ENCODE peak calls at places on chromosomes 11 and 22, in nine cellular contexts. One of them, this sample, is unnamed.
A peak's percentile ranks its signal among the peaks of the same experiment; 100 is the strongest.

GRCh38 chr22:43417555-43417954 is 5.7 kb downstream of the MPPED1 start:
- DNase-seq in EL: no peak
- DNase-seq in amygdala: no peak
- DNase-seq in islet precursor cell: no peak
- DNase-seq in GF-D8: no peak
- DNase-seq in MG63: no peak
- DNase-seq in H7: no peak
- DNase-seq in RPMI8226: no peak
- DNase-seq in activated CD4-positive, alpha-beta T cell treated with anti-CD3 and anti-CD28 coated beads, Interleukin-2, amount 10 ng/mL, durations not matched to agents 7 days and 5 days: no peak
- DNase-seq in this sample: no peak

GRCh38 chr22:21623402-21623970 is 6.3 kb downstream of the YDJC start:
- DNase-seq in EL: no peak
- DNase-seq in amygdala: peak; percentile 14
- DNase-seq in islet precursor cell: no peak
- DNase-seq in GF-D8: no peak
- DNase-seq in MG63: peak; percentile 60
- DNase-seq in H7: peak; percentile 32
- DNase-seq in RPMI8226: no peak
- DNase-seq in activated CD4-positive, alpha-beta T cell treated with anti-CD3 and anti-CD28 coated beads, Interleukin-2, amount 10 ng/mL, durations not matched to agents 7 days and 5 days: no peak
- DNase-seq in this sample: no peak

GRCh38 chr11:62105611-62106245 is 18.1 kb upstream of the INCENP start:
- DNase-seq in EL: peak; percentile 33
- DNase-seq in amygdala: no peak
- DNase-seq in islet precursor cell: no peak
- DNase-seq in GF-D8: no peak
- DNase-seq in MG63: no peak
- DNase-seq in H7: no peak
- DNase-seq in RPMI8226: no peak
- DNase-seq in activated CD4-positive, alpha-beta T cell treated with anti-CD3 and anti-CD28 coated beads, Interleukin-2, amount 10 ng/mL, durations not matched to agents 7 days and 5 days: no peak
- DNase-seq in this sample: no peak

GRCh38 chr22:20787223-20787622 is 13.3 kb downstream of the SERPIND1 start:
- DNase-seq in EL: no peak
- DNase-seq in amygdala: no peak
- DNase-seq in islet precursor cell: no peak
- DNase-seq in GF-D8: no peak
- DNase-seq in MG63: no peak
- DNase-seq in H7: no peak
- DNase-seq in RPMI8226: no peak
- DNase-seq in activated CD4-positive, alpha-beta T cell treated with anti-CD3 and anti-CD28 coated beads, Interleukin-2, amount 10 ng/mL, durations not matched to agents 7 days and 5 days: no peak
- DNase-seq in this sample: no peak

GRCh38 chr22:44312766-44313165 is at the start of gene SHISAL1:
- DNase-seq in EL: peak; percentile 23
- DNase-seq in amygdala: no peak
- DNase-seq in islet precursor cell: peak; percentile 72
- DNase-seq in GF-D8: no peak
- DNase-seq in MG63: peak; percentile 53
- DNase-seq in H7: no peak
- DNase-seq in RPMI8226: peak; percentile 25
- DNase-seq in activated CD4-positive, alpha-beta T cell treated with anti-CD3 and anti-CD28 coated beads, Interleukin-2, amount 10 ng/mL, durations not matched to agents 7 days and 5 days: no peak
- DNase-seq in this sample: no peak

GRCh38 chr22:37604074-37604473 is 4.6 kb upstream of the GGA1 start:
- DNase-seq in EL: no peak
- DNase-seq in amygdala: no peak
- DNase-seq in islet precursor cell: no peak
- DNase-seq in GF-D8: no peak
- DNase-seq in MG63: no peak
- DNase-seq in H7: no peak
- DNase-seq in RPMI8226: no peak
- DNase-seq in activated CD4-positive, alpha-beta T cell treated with anti-CD3 and anti-CD28 coated beads, Interleukin-2, amount 10 ng/mL, durations not matched to agents 7 days and 5 days: no peak
- DNase-seq in this sample: no peak

GRCh38 chr11:61369372-61370348 is 7.5 kb downstream of the TMEM138 start:
- DNase-seq in EL: peak; percentile 48
- DNase-seq in amygdala: no peak
- DNase-seq in islet precursor cell: no peak
- DNase-seq in GF-D8: no peak
- DNase-seq in MG63: peak; percentile 66
- DNase-seq in H7: no peak
- DNase-seq in RPMI8226: no peak
- DNase-seq in activated CD4-positive, alpha-beta T cell treated with anti-CD3 and anti-CD28 coated beads, Interleukin-2, amount 10 ng/mL, durations not matched to agents 7 days and 5 days: no peak
- DNase-seq in this sample: no peak

GRCh38 chr11:122748968-122749687 is 89.2 kb upstream of the CRTAM start:
- DNase-seq in EL: peak; percentile 95
- DNase-seq in amygdala: no peak
- DNase-seq in islet precursor cell: no peak
- DNase-seq in GF-D8: peak; percentile 87
- DNase-seq in MG63: peak; percentile 67
- DNase-seq in H7: no peak
- DNase-seq in RPMI8226: peak; percentile 89
- DNase-seq in activated CD4-positive, alpha-beta T cell treated with anti-CD3 and anti-CD28 coated beads, Interleukin-2, amount 10 ng/mL, durations not matched to agents 7 days and 5 days: peak; percentile 66
- DNase-seq in this sample: no peak

GRCh38 chr22:17891427-17892167 is 117.3 kb upstream of the BID start:
- DNase-seq in EL: no peak
- DNase-seq in amygdala: no peak
- DNase-seq in islet precursor cell: peak; percentile 77
- DNase-seq in GF-D8: no peak
- DNase-seq in MG63: no peak
- DNase-seq in H7: peak; percentile 51
- DNase-seq in RPMI8226: no peak
- DNase-seq in activated CD4-positive, alpha-beta T cell treated with anti-CD3 and anti-CD28 coated beads, Interleukin-2, amount 10 ng/mL, durations not matched to agents 7 days and 5 days: no peak
- DNase-seq in this sample: peak; percentile 50

GRCh38 chr22:23888615-23889401 is 5.4 kb upstream of the MIF start:
- DNase-seq in EL: peak; percentile 35
- DNase-seq in amygdala: no peak
- DNase-seq in islet precursor cell: peak; percentile 66
- DNase-seq in GF-D8: no peak
- DNase-seq in MG63: peak; percentile 16
- DNase-seq in H7: peak; percentile 77
- DNase-seq in RPMI8226: no peak
- DNase-seq in activated CD4-positive, alpha-beta T cell treated with anti-CD3 and anti-CD28 coated beads, Interleukin-2, amount 10 ng/mL, durations not matched to agents 7 days and 5 days: no peak
- DNase-seq in this sample: peak; percentile 53

GRCh38 chr11:19730373-19730772 is 17.7 kb downstream of the NAV2 start:
- DNase-seq in EL: no peak
- DNase-seq in amygdala: peak; percentile 29
- DNase-seq in islet precursor cell: peak; percentile 40
- DNase-seq in GF-D8: no peak
- DNase-seq in MG63: peak; percentile 36
- DNase-seq in H7: no peak
- DNase-seq in RPMI8226: no peak
- DNase-seq in activated CD4-positive, alpha-beta T cell treated with anti-CD3 and anti-CD28 coated beads, Interleukin-2, amount 10 ng/mL, durations not matched to agents 7 days and 5 days: no peak
- DNase-seq in this sample: no peak

GRCh38 chr22:31490496-31490925 is 869 bp upstream of the EIF4ENIF1 start:
- DNase-seq in EL: peak; percentile 80
- DNase-seq in amygdala: peak; percentile 17
- DNase-seq in islet precursor cell: peak; percentile 70
- DNase-seq in GF-D8: peak; percentile 92
- DNase-seq in MG63: peak; percentile 52
- DNase-seq in H7: peak; percentile 68
- DNase-seq in RPMI8226: peak; percentile 92
- DNase-seq in activated CD4-positive, alpha-beta T cell treated with anti-CD3 and anti-CD28 coated beads, Interleukin-2, amount 10 ng/mL, durations not matched to agents 7 days and 5 days: peak; percentile 67
- DNase-seq in this sample: peak; percentile 32

GRCh38 chr22:32448980-32449379 is 15.3 kb downstream of the BPIFC start:
- DNase-seq in EL: no peak
- DNase-seq in amygdala: no peak
- DNase-seq in islet precursor cell: no peak
- DNase-seq in GF-D8: no peak
- DNase-seq in MG63: no peak
- DNase-seq in H7: no peak
- DNase-seq in RPMI8226: peak; percentile 34
- DNase-seq in activated CD4-positive, alpha-beta T cell treated with anti-CD3 and anti-CD28 coated beads, Interleukin-2, amount 10 ng/mL, durations not matched to agents 7 days and 5 days: no peak
- DNase-seq in this sample: no peak

GRCh38 chr22:50622723-50623327 is 5.1 kb downstream of the ARSA start:
- DNase-seq in EL: no peak
- DNase-seq in amygdala: no peak
- DNase-seq in islet precursor cell: peak; percentile 46
- DNase-seq in GF-D8: no peak
- DNase-seq in MG63: no peak
- DNase-seq in H7: no peak
- DNase-seq in RPMI8226: peak; percentile 79
- DNase-seq in activated CD4-positive, alpha-beta T cell treated with anti-CD3 and anti-CD28 coated beads, Interleukin-2, amount 10 ng/mL, durations not matched to agents 7 days and 5 days: no peak
- DNase-seq in this sample: peak; percentile 53

GRCh38 chr11:46520971-46521745 is 72.7 kb downstream of the AMBRA1 start:
- DNase-seq in EL: peak; percentile 79
- DNase-seq in amygdala: no peak
- DNase-seq in islet precursor cell: peak; percentile 71
- DNase-seq in GF-D8: no peak
- DNase-seq in MG63: no peak
- DNase-seq in H7: no peak
- DNase-seq in RPMI8226: no peak
- DNase-seq in activated CD4-positive, alpha-beta T cell treated with anti-CD3 and anti-CD28 coated beads, Interleukin-2, amount 10 ng/mL, durations not matched to agents 7 days and 5 days: no peak
- DNase-seq in this sample: peak; percentile 29

GRCh38 chr11:15848769-15849168 is 507.6 kb downstream of the SOX6 start:
- DNase-seq in EL: no peak
- DNase-seq in amygdala: no peak
- DNase-seq in islet precursor cell: no peak
- DNase-seq in GF-D8: no peak
- DNase-seq in MG63: no peak
- DNase-seq in H7: no peak
- DNase-seq in RPMI8226: no peak
- DNase-seq in activated CD4-positive, alpha-beta T cell treated with anti-CD3 and anti-CD28 coated beads, Interleukin-2, amount 10 ng/mL, durations not matched to agents 7 days and 5 days: no peak
- DNase-seq in this sample: no peak

GRCh38 chr11:10777393-10777793 is 26.3 kb downstream of the CTR9 start:
- DNase-seq in EL: no peak
- DNase-seq in amygdala: no peak
- DNase-seq in islet precursor cell: no peak
- DNase-seq in GF-D8: no peak
- DNase-seq in MG63: no peak
- DNase-seq in H7: no peak
- DNase-seq in RPMI8226: no peak
- DNase-seq in activated CD4-positive, alpha-beta T cell treated with anti-CD3 and anti-CD28 coated beads, Interleukin-2, amount 10 ng/mL, durations not matched to agents 7 days and 5 days: no peak
- DNase-seq in this sample: no peak

GRCh38 chr11:20070459-20070858 is 89.8 kb downstream of the DBX1 start:
- DNase-seq in EL: no peak
- DNase-seq in amygdala: no peak
- DNase-seq in islet precursor cell: no peak
- DNase-seq in GF-D8: no peak
- DNase-seq in MG63: peak; percentile 19
- DNase-seq in H7: no peak
- DNase-seq in RPMI8226: no peak
- DNase-seq in activated CD4-positive, alpha-beta T cell treated with anti-CD3 and anti-CD28 coated beads, Interleukin-2, amount 10 ng/mL, durations not matched to agents 7 days and 5 days: no peak
- DNase-seq in this sample: no peak

GRCh38 chr11:1570001-1570453 is 2.0 kb downstream of the DUSP8 start:
- DNase-seq in EL: no peak
- DNase-seq in amygdala: no peak
- DNase-seq in islet precursor cell: peak; percentile 44
- DNase-seq in GF-D8: no peak
- DNase-seq in MG63: no peak
- DNase-seq in H7: peak; percentile 37
- DNase-seq in RPMI8226: peak; percentile 0
- DNase-seq in activated CD4-positive, alpha-beta T cell treated with anti-CD3 and anti-CD28 coated beads, Interleukin-2, amount 10 ng/mL, durations not matched to agents 7 days and 5 days: no peak
- DNase-seq in this sample: peak; percentile 7

GRCh38 chr11:73729594-73730206 is 31.2 kb downstream of the RAB6A start:
- DNase-seq in EL: peak; percentile 12
- DNase-seq in amygdala: no peak
- DNase-seq in islet precursor cell: peak; percentile 66
- DNase-seq in GF-D8: no peak
- DNase-seq in MG63: peak; percentile 5
- DNase-seq in H7: peak; percentile 76
- DNase-seq in RPMI8226: peak; percentile 54
- DNase-seq in activated CD4-positive, alpha-beta T cell treated with anti-CD3 and anti-CD28 coated beads, Interleukin-2, amount 10 ng/mL, durations not matched to agents 7 days and 5 days: no peak
- DNase-seq in this sample: peak; percentile 49

GRCh38 chr11:134132808-134133207 is 63.9 kb downstream of the JAM3 start:
- DNase-seq in EL: peak; percentile 13
- DNase-seq in amygdala: no peak
- DNase-seq in islet precursor cell: peak; percentile 70
- DNase-seq in GF-D8: no peak
- DNase-seq in MG63: no peak
- DNase-seq in H7: no peak
- DNase-seq in RPMI8226: no peak
- DNase-seq in activated CD4-positive, alpha-beta T cell treated with anti-CD3 and anti-CD28 coated beads, Interleukin-2, amount 10 ng/mL, durations not matched to agents 7 days and 5 days: no peak
- DNase-seq in this sample: peak; percentile 50

GRCh38 chr22:49906799-49907290 is 11.4 kb downstream of the ALG12 start:
- DNase-seq in EL: no peak
- DNase-seq in amygdala: no peak
- DNase-seq in islet precursor cell: no peak
- DNase-seq in GF-D8: no peak
- DNase-seq in MG63: no peak
- DNase-seq in H7: no peak
- DNase-seq in RPMI8226: no peak
- DNase-seq in activated CD4-positive, alpha-beta T cell treated with anti-CD3 and anti-CD28 coated beads, Interleukin-2, amount 10 ng/mL, durations not matched to agents 7 days and 5 days: no peak
- DNase-seq in this sample: no peak

GRCh38 chr11:61854966-61855714 is 27.0 kb downstream of the FADS2 start:
- DNase-seq in EL: no peak
- DNase-seq in amygdala: no peak
- DNase-seq in islet precursor cell: no peak
- DNase-seq in GF-D8: no peak
- DNase-seq in MG63: no peak
- DNase-seq in H7: no peak
- DNase-seq in RPMI8226: no peak
- DNase-seq in activated CD4-positive, alpha-beta T cell treated with anti-CD3 and anti-CD28 coated beads, Interleukin-2, amount 10 ng/mL, durations not matched to agents 7 days and 5 days: no peak
- DNase-seq in this sample: no peak

GRCh38 chr11:80958414-80958813 is 1517.6 kb upstream of the TENM4 start:
- DNase-seq in EL: no peak
- DNase-seq in amygdala: no peak
- DNase-seq in islet precursor cell: no peak
- DNase-seq in GF-D8: no peak
- DNase-seq in MG63: no peak
- DNase-seq in H7: no peak
- DNase-seq in RPMI8226: no peak
- DNase-seq in activated CD4-positive, alpha-beta T cell treated with anti-CD3 and anti-CD28 coated beads, Interleukin-2, amount 10 ng/mL, durations not matched to agents 7 days and 5 days: no peak
- DNase-seq in this sample: no peak